ENCODE peak calls at places on chromosomes 1 and 21, in seven cellular contexts. I is heart right ventricle; H is CD4-positive, alpha-beta T cell; A is GM13976; S is GM12865; D is GM10248; B is RWPE1. N is an unnamed sample.

GRCh38 chr21:27371688-27372331 is 404.9 kb upstream of the ADAMTS5 start:
- DNase-seq in D (no peak), I (no peak), S (no peak), H (no peak), A (no peak), B (no peak), N (no peak)

GRCh38 chr1:243742814-243743213 is 107.2 kb downstream of the AKT3 start:
- DNase-seq in D (no peak), S (no peak), A (no peak), I (no peak), B (no peak), H (no peak), N (no peak)

GRCh38 chr1:109307363-109308021 is 681 bp upstream of the MYBPHL start:
- DNase-seq in A (no peak), D (no peak), H (no peak), I (peak), B (no peak), S (no peak), N (no peak)

GRCh38 chr1:97277891-97278662 is 556.5 kb downstream of the PTBP2 start:
- DNase-seq in S (no peak), H (no peak), B (peak), D (no peak), I (no peak), A (no peak), N (no peak)

GRCh38 chr1:114105401-114105979 is 48.2 kb downstream of the SYT6 start:
- DNase-seq in A (no peak), H (no peak), I (no peak), S (no peak), B (no peak), D (no peak), N (no peak)

GRCh38 chr1:236835491-236835890 is 40.4 kb downstream of the MTR start:
- DNase-seq in H (no peak), S (no peak), A (no peak), B (no peak), D (no peak), I (no peak), N (no peak)

GRCh38 chr1:29993950-29994349 is 729.4 kb downstream of the MATN1 start:
- DNase-seq in A (no peak), I (no peak), S (no peak), H (no peak), D (no peak), B (no peak), N (no peak)

GRCh38 chr1:48227165-48228013 is 4.9 kb downstream of the SLC5A9 start:
- DNase-seq in D (no peak), A (no peak), I (no peak), H (no peak), S (no peak), B (no peak), N (no peak)

GRCh38 chr1:53271446-53272090 is 33.2 kb upstream of the MAGOH start:
- DNase-seq in S (no peak), D (no peak), I (no peak), B (no peak), H (no peak), A (no peak), N (no peak)

GRCh38 chr1:61727544-61727943 is 2.6 kb upstream of the TM2D1 start:
- DNase-seq in H (no peak), D (no peak), A (no peak), B (no peak), I (no peak), S (no peak), N (no peak)

GRCh38 chr1:185309566-185309965 is 7.5 kb downstream of the IVNS1ABP start:
- DNase-seq in B (no peak), S (no peak), D (no peak), H (no peak), A (no peak), I (peak), N (no peak)

GRCh38 chr1:230073371-230074035 is 6.5 kb downstream of the GALNT2 start:
- DNase-seq in A (no peak), D (no peak), H (no peak), I (no peak), B (peak), S (no peak), N (no peak)

GRCh38 chr1:76759950-76760349 is 107.3 kb upstream of the ST6GALNAC5 start:
- DNase-seq in D (no peak), B (no peak), S (no peak), H (no peak), A (no peak), I (no peak), N (no peak)

GRCh38 chr1:48526045-48526714 is 54.2 kb upstream of the SPATA6 start:
- DNase-seq in A (no peak), S (no peak), D (no peak), I (no peak), B (no peak), H (no peak), N (no peak)

GRCh38 chr1:60903591-60903990 is 178.8 kb upstream of the NFIA start:
- DNase-seq in A (no peak), S (no peak), I (peak), H (no peak), D (no peak), B (no peak), N (no peak)

GRCh38 chr1:93817819-93818569 is 61.0 kb downstream of the DNTTIP2 start:
- DNase-seq in B (no peak), A (no peak), H (peak), I (no peak), D (no peak), S (no peak), N (no peak)

GRCh38 chr1:2431503-2431902 is 19.1 kb upstream of the PEX10 start:
- DNase-seq in B (no peak), S (no peak), I (no peak), A (no peak), H (no peak), D (no peak), N (no peak)

GRCh38 chr1:200306954-200307754 is 102.7 kb downstream of the ZNF281 start:
- DNase-seq in H (no peak), A (peak), I (peak), B (peak), D (peak), S (peak), N (peak)

GRCh38 chr1:183291216-183291762 is 105.2 kb downstream of the LAMC2 start:
- DNase-seq in H (no peak), I (no peak), D (no peak), A (no peak), B (no peak), S (no peak), N (no peak)

GRCh38 chr1:49364676-49365075 is 588.0 kb upstream of the BEND5 start:
- DNase-seq in H (no peak), S (no peak), I (no peak), B (peak), D (no peak), A (no peak), N (no peak)

GRCh38 chr1:59432531-59433439 is 135.9 kb downstream of the FGGY start:
- DNase-seq in H (no peak), I (no peak), B (no peak), A (peak), S (peak), D (peak), N (peak)

GRCh38 chr1:210477328-210477924 is 148.7 kb downstream of the HHAT start:
- DNase-seq in H (no peak), A (no peak), S (no peak), B (no peak), I (no peak), D (no peak), N (no peak)

GRCh38 chr1:85609976-85610375 is 29.4 kb downstream of the CCN1 start:
- DNase-seq in A (no peak), B (no peak), S (no peak), H (no peak), I (no peak), D (no peak), N (no peak)

GRCh38 chr1:70384542-70384941 is 26.5 kb upstream of the CTH start:
- DNase-seq in S (no peak), I (no peak), D (no peak), H (no peak), B (no peak), A (no peak), N (no peak)

GRCh38 chr1:31181515-31182343 is 58.0 kb downstream of the NKAIN1 start:
- DNase-seq in S (peak), B (peak), A (peak), H (no peak), D (peak), I (peak), N (peak)

GRCh38 chr1:9593492-9594465 is 5.1 kb downstream of the TMEM201 start:
- DNase-seq in I (peak), S (peak), H (no peak), D (peak), B (peak), A (peak), N (peak)

GRCh38 chr1:159187647-159188374 is 16.4 kb downstream of the CADM3 start:
- DNase-seq in D (no peak), S (no peak), A (no peak), I (no peak), H (no peak), B (no peak), N (no peak)

GRCh38 chr1:159185121-159185520 is 13.7 kb downstream of the CADM3 start:
- DNase-seq in I (no peak), H (no peak), S (no peak), B (no peak), D (no peak), A (no peak), N (no peak)

GRCh38 chr1:159190441-159190840 is 14.2 kb upstream of the ACKR1 start:
- DNase-seq in A (no peak), S (no peak), B (no peak), I (no peak), H (no peak), D (no peak), N (no peak)

GRCh38 chr1:159184201-159184600 is 12.8 kb downstream of the CADM3 start:
- DNase-seq in A (no peak), S (no peak), I (no peak), H (no peak), B (no peak), D (no peak), N (no peak)

DNA sequence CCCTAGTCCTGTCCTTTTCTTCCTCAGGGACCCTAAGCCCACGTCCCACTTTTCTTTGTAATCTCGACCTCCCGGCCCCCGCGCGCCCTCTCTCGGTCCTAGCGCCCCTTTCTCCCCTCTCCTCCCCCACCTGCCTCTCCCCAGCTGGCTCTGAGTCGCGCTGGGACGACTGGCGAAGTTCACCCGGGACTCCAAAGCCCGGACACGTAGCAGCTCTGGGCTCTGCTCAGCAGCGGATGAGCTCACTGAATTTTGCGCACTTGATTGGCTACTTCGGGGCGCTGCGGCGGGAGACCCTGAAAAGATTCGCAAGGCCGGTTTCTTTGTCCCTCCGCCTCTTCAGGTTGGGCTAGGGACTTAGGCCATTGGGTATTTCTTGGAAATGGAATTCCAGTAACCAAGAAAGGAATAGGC is 16.3 kb upstream of the ACKR1 start:
- DNase-seq in H (no peak), S (peak), I (peak), B (peak), A (peak), D (peak), N (peak)
- TF ChIP-seq CTCF in H (no peak), S (no peak), I (no peak), B (no peak), A (peak), D (no peak), N (no peak)

GRCh38 chr1:119008483-119009299 is 20.5 kb upstream of the TBX15 start:
- DNase-seq in A (peak), I (peak), S (peak), H (no peak), B (peak), D (peak), N (peak)

GRCh38 chr1:119011706-119012105 is 23.6 kb upstream of the TBX15 start:
- DNase-seq in A (no peak), B (no peak), H (no peak), S (no peak), D (no peak), I (no peak), N (no peak)

GRCh38 chr1:119012383-119012782 is 24.2 kb upstream of the TBX15 start:
- DNase-seq in S (no peak), H (no peak), B (no peak), I (no peak), D (no peak), A (no peak), N (no peak)

GRCh38 chr1:119009300-119009660 is 21.1 kb upstream of the TBX15 start:
- DNase-seq in D (no peak), B (no peak), A (no peak), I (no peak), H (no peak), S (no peak), N (no peak)

GRCh38 chr1:119010201-119010600 is 22.1 kb upstream of the TBX15 start:
- DNase-seq in A (no peak), D (no peak), H (no peak), S (no peak), B (no peak), I (no peak), N (no peak)
- TF ChIP-seq CTCF in A (no peak), D (no peak), H (no peak), S (no peak), B (no peak), I (no peak), N (no peak)

DNA sequence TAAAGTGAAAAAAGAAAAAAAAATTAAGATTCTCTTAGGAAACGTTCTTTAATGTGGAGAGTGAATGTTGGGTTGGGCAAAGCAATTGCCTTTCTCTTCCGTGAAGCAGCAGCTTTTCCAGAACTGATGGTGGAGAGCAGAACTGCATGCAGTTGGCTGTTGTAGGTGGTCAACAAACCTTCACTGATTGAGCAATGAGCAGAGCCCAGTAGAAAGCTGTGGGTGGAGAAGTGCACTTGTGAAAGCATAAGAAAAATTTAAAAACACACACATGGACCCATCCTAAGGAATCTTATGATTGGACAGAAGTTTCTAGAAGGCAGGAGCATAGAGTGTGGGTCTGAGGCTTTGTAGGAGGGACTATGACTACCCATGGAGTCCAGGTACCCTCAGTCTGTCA is 4.5 kb downstream of the PRELP start:
- DNase-seq in B (no peak), S (no peak), A (no peak), H (no peak), I (no peak), D (no peak), N (no peak)
- TF ChIP-seq CTCF in B (no peak), S (no peak), A (no peak), H (no peak), I (no peak), D (no peak), N (no peak)

DNA sequence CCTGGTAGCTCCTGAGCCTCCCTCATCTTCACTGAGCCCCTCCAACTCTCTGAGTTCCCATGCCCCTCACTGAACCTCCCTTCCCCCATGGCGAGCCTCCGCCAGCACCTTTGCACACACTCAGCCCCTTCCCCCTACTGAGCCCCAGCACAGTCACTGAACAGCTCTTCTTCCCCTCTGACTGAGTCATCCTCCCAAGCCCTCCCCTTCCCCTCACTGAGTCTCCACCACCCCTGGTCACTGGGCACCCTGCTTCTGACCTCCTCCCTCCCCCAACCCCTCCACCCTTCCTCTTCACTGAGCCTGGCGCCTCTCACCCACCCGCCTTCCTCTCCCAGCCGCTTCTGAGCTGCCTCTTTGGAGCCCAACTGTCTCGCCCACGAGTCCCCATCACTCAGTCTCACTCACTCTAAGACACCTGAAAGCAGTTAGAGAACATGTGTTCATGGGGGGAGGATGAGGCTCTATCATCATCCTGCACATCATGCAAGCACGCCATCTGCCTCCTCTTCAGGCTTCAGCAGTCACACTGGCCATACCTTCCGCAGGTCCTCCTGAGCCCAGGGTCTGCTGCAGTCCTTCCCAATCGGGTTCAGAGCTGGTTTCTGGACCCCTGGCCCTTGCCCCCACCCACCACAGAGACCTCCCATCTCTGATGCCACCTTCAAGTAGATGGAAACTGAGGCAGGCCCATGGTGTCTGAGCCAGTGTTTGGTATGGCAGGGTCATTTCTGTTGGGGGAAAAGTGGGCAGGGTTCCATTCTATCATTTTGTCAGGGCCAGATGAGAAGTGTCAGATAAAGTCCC is 2.0 kb upstream of the TRNP1 start:
- DNase-seq in I (no peak), B (no peak), H (no peak), D (peak), A (peak), S (peak), N (peak)
- TF ChIP-seq CTCF in I (no peak), B (no peak), H (no peak), D (peak), A (no peak), S (no peak), N (no peak)

GRCh38 chr1:45225598-45225997 is 19.2 kb upstream of the ZSWIM5 start:
- DNase-seq in I (no peak), S (no peak), B (no peak), A (no peak), H (no peak), D (no peak), N (no peak)

GRCh38 chr1:45236136-45236535 is 29.7 kb upstream of the ZSWIM5 start:
- DNase-seq in D (no peak), S (no peak), I (no peak), B (no peak), A (no peak), H (no peak), N (no peak)

DNA sequence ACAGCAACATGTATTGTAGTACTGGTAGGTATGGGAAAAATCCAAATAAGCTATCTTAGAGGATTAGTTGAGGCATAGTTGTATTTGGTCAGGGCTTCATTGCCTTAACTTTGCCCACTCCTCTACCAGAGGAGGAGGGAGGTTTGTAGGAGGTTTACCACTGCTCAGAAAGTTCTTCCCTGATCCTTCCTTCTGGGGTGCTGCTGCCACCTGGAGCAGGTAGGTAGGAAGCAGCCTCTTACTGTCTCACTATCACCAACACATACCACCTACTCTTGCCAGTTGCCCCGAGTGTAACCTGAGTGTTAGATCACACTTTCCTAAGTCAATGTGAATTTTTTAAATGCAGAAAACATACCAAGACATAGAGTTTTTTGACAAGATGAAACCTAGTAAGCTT is 24.1 kb upstream of the ZSWIM5 start:
- DNase-seq in D (no peak), S (peak), B (peak), I (no peak), H (no peak), A (peak), N (no peak)
- TF ChIP-seq CTCF in D (no peak), S (peak), B (no peak), I (no peak), H (peak), A (peak), N (no peak)

GRCh38 chr21:15735409-15735808 is 5.6 kb downstream of the USP25 start:
- DNase-seq in S (no peak), I (no peak), H (no peak), A (no peak), B (no peak), D (no peak), N (no peak)
- TF ChIP-seq CTCF in S (no peak), I (no peak), H (no peak), A (no peak), B (no peak), D (no peak), N (no peak)

GRCh38 chr1:204121840-204122555 is 29.8 kb downstream of the ETNK2 start:
- DNase-seq in I (no peak), H (no peak), S (no peak), D (no peak), A (no peak), B (no peak), N (no peak)

GRCh38 chr1:204125759-204126351 is 26.0 kb downstream of the ETNK2 start:
- DNase-seq in S (no peak), H (no peak), I (no peak), B (no peak), D (no peak), A (no peak), N (no peak)

GRCh38 chr1:204124639-204125038 is 27.2 kb downstream of the ETNK2 start:
- DNase-seq in I (no peak), D (no peak), S (no peak), A (no peak), B (no peak), H (no peak), N (no peak)

GRCh38 chr1:204126367-204126766 is 25.5 kb downstream of the ETNK2 start:
- DNase-seq in I (no peak), D (no peak), A (no peak), S (no peak), H (no peak), B (no peak), N (no peak)

DNA sequence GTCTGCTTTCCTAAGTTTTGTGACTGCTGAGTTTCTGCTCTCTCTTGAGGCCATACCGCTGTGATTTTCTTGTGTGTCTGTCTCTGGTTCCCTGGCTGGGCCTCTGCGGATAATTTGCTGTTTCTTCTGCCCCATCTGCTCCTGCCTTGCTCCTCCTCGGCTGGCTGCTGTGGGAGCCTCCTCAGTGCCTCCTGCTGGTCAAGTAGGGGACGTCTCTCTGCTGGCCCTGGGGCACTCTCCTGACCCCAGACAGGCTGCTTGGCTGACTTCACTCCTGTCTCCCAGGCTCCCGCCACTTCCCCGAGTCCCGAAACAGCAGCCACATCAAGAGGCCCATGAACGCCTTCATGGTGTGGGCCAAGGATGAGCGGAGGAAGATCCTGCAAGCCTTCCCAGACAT is 28.5 kb downstream of the ETNK2 start:
- DNase-seq in S (peak), B (no peak), H (no peak), D (no peak), A (no peak), I (no peak), N (no peak)
- TF ChIP-seq CTCF in S (peak), B (no peak), H (no peak), D (no peak), A (no peak), I (peak), N (no peak)

GRCh38 chr1:7953850-7954609 is 7.5 kb upstream of the PARK7 start:
- DNase-seq in I (peak), D (peak), H (peak), B (peak), A (peak), S (peak), N (peak)
- TF ChIP-seq CTCF in I (no peak), D (no peak), H (no peak), B (no peak), A (no peak), S (no peak), N (no peak)